ENCODE peak calls at places on chromosomes 13 and 19, in five cellular contexts. J, I, E, R and S are unnamed samples. For H3K4me1, the result is how much of the 10 kb centered on the place peaks cover.

GRCh38 chr19:13299838-13300237 is 149.6 kb downstream of the IER2 start:
- DNase-seq in J (no peak), I (no peak), E (no peak), R (no peak), S (no peak)

GRCh38 chr13:99151516-99151915 is 49.1 kb upstream of the UBAC2 start:
- DNase-seq in J (peak), I (no peak), E (peak), R (no peak), S (no peak)

GRCh38 chr19:45934551-45935230 is 20.1 kb upstream of the NANOS2 start:
- DNase-seq in J (no peak), I (no peak), E (no peak), R (no peak), S (no peak)

GRCh38 chr13:54226866-54227265 is 1198.3 kb downstream of the OLFM4 start:
- DNase-seq in J (no peak), I (no peak), E (no peak), R (no peak), S (no peak)

GRCh38 chr19:21158523-21159135 is 16.8 kb downstream of the ZNF431 start:
- DNase-seq in J (peak), I (no peak), E (no peak), R (no peak), S (no peak)

GRCh38 chr19:10501971-10502523 is 1.1 kb downstream of the KEAP1 start:
- DNase-seq in J (peak), I (peak), E (peak), R (peak), S (peak)

GRCh38 chr19:50486823-50487515 is 10.3 kb upstream of the GARIN5A start:
- DNase-seq in J (peak), I (no peak), E (peak), R (no peak), S (no peak)

GRCh38 chr13:39245688-39246087 is 207.4 kb downstream of the NHLRC3 start:
- DNase-seq in J (no peak), I (no peak), E (no peak), R (no peak), S (no peak)

GRCh38 chr19:15895876-15896430 is 1.9 kb downstream of the CYP4F2 start:
- DNase-seq in J (no peak), I (no peak), E (no peak), R (no peak), S (no peak)

GRCh38 chr19:46959962-46960556 is 59.6 kb upstream of the NPAS1 start:
- DNase-seq in J (no peak), I (no peak), E (no peak), R (no peak), S (no peak)

GRCh38 chr19:40936755-40937154 is 54.3 kb upstream of the CYP2B6 start:
- DNase-seq in J (no peak), I (no peak), E (no peak), R (no peak), S (no peak)

GRCh38 chr13:21676611-21677021 is 5.7 kb downstream of the FGF9 start:
- DNase-seq in J (no peak), I (no peak), E (no peak), R (no peak), S (no peak)

GRCh38 chr19:27654266-27654990 is 1558.5 kb downstream of the UQCRFS1 start:
- DNase-seq in J (no peak), I (no peak), E (no peak), R (no peak), S (no peak)

GRCh38 chr13:21010621-21011020 is 50.8 kb downstream of the LATS2 start:
- DNase-seq in J (no peak), I (no peak), E (peak), R (no peak), S (no peak)

GRCh38 chr19:48907671-48908070 is 7.6 kb downstream of the NUCB1 start:
- DNase-seq in J (no peak), I (no peak), E (no peak), R (no peak), S (no peak)

DNA sequence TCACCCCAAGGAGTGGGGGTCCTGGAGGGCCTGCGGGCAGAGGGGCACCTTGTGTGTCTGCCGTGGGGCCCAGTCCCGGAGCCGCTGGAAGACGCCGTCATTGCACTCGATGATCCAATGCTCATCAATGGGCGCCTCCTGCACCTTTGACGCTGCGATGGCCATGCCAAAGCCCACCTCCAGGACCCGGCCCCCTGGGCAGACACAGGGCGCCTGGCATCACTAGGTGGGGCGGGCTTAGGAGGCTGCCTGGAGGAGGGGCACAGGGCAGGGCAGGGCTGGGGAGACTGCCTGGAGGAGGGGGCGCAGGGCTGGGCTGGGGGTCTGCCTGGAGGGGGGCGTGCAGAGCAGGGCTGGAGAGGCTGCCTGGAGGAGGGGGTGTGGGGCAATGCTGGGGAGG is 1.6 kb downstream of the GAMT start:
- DNase-seq in J (no peak), I (no peak), E (no peak), R (no peak), S (no peak)
- H3K4me1 ChIP-seq in J (under half), I (under half), E (under half), R (under half), S (under half)

DNA sequence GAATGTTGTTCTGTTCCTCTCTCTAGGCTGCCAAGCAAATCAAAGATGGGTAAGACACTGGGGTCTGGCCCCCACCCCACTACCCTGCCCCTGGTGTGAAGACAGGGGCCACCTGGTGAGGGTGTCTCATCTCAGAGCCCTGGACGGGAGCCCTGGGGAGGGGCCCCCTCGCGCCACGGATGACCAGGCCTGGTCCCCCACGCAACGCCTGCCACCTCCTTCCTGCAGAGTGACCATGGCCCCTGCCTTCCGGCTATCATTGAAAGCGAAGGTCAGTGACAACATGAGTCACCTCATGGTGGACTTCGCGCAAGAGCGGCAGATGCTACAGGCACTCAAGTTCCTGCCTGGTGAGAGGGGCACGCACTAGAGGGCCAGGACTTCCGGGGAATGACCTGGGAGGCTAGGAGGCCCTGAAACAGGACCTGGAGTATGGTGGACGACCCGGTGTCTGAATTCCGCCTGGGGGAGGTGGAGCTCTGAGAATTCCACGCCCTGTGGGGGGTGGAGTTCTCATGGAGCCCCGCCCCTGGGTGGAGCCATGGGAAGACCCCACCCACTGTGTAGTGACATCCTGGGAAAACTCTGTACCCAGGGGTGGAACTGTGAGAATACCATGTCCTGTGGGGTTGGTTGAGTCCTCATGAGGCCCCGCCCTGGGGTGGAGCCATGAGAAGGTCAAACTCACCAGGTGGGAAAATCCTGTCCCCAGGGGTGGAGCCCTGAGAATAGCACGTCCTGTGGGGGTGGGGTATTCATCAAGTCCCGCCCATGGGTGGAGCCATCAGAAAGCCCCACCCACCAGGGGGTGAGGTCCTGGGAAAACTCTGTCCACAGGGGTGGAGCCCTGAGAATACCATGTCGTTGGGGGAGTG is 6.1 kb downstream of the FSD1 start:
- DNase-seq in J (no peak), I (no peak), E (peak), R (no peak), S (no peak)
- H3K4me1 ChIP-seq in J (under half), I (under half), E (under half), R (under half), S (under half)

DNA sequence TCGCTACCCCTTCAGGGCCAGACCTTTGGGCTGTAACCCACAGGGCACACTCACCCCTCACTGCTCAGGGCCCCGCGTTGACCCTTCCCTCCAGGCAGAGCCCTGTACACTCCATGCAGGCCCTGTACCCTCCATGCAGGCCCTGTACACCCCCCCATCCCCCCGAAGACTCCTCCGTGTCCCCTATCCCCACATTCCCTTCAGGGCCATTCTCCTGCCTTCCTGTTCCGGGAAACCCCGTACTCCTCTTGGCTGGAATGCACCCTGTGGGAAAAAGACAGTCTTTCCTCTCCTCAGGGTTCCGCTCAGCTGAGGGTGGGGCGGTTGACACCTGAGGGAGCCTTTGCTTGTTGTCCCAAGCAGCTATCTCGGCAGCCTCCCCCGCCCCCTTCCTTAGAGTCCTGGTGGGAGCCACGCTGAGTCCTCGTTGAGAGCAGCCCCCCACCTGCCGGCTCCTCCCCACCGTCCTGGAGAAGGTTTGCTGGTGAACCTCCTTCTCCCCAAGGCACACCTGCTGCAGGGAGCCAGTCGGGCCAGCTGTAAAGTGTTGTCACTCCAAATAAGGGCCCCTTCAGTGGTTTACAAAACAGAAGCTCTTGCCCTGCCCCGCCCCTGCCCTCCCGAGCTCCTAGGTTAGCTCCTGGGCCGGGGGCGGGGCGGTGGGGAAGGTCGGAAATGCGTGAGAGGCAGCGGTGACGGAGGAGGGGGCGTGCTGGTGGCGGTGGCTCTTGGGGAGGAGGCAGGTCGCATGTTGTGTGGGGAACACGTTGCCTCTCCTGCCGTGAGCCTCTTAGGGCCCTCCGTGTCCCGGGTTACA is 1.4 kb downstream of the GNA11 start:
- DNase-seq in J (no peak), I (no peak), E (no peak), R (no peak), S (no peak)
- H3K4me1 ChIP-seq in J (under half), I (under half), E (under half), R (under half), S (half or more)

GRCh38 chr13:46596501-46596900 is 43.5 kb downstream of the LRCH1 start:
- DNase-seq in J (no peak), I (no peak), E (no peak), R (no peak), S (no peak)
- H3K4me1 ChIP-seq in J (under half), I (under half), E (under half), R (under half), S (half or more)

GRCh38 chr13:114022876-114023275 is 49.0 kb upstream of the C13orf46 start:
- DNase-seq in J (no peak), I (no peak), E (no peak), R (no peak), S (no peak)

GRCh38 chr13:114024603-114025431 is 50.9 kb upstream of the C13orf46 start:
- DNase-seq in J (no peak), I (no peak), E (no peak), R (no peak), S (no peak)

GRCh38 chr13:114022309-114022669 is 48.4 kb upstream of the C13orf46 start:
- DNase-seq in J (no peak), I (no peak), E (no peak), R (no peak), S (no peak)

GRCh38 chr13:114025432-114026127 is 51.7 kb upstream of the C13orf46 start:
- DNase-seq in J (peak), I (peak), E (no peak), R (no peak), S (no peak)

DNA sequence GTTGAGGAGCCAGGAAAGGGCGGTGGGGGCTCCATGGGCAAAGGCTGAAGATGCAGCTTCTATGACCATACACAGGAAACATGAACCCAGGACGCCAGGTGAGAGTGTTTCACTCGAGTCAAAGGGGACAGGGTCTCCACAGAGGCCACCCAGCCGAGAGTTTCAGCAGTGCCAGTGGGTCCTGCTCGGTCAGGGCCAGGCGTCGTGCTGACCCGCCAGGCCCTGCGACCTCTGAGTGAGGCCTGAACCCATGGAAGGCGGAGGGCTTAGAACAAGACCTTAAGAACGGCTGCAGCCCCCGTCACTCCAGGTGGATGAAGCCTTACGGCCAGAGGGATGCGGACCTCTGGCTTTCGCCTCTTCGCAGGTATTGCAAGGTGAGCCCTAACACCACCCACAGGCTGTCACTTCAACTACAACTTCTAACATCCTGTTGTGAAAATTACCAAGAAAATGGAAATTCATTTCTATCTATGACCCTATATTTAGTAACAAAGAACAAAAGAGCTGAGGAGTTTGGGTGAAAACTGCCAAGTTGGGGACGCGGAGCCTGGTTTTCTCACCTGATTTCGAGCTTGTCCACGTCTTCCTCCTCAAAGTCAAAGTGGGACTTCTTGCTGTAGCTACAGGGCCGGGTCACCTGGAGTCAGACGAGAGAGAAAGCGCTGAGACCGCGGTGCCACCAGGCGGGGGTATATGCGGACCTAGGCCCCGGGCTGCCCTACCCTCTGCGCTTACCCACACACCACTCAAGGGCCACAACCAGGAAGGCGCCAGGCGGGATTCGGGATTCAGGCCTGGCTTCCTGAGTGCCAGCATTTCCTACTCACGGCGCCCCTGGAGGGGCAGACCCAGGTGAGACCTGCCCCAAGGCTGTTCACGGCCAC is 50.1 kb upstream of the C13orf46 start:
- DNase-seq in J (no peak), I (no peak), E (no peak), R (no peak), S (no peak)
- H3K4me1 ChIP-seq in J (under half), I (under half), E (under half), R (under half), S (under half)